ENCODE peak calls at places on chromosome 22, in five cellular contexts. One of them, this sample, is unnamed.

GRCh38 chr22:48675828-48676145 is 1151.9 kb downstream of the BRD1 start:
- DNase-seq in B cell: no peak
- DNase-seq in thoracic aorta: no peak
- DNase-seq in CD4-positive, alpha-beta T cell: no peak
- DNase-seq in sigmoid colon: no peak
- DNase-seq in this sample: no peak

GRCh38 chr22:50074551-50075042 is 10.6 kb downstream of the MLC1 start:
- DNase-seq in CD4-positive, alpha-beta T cell: no peak
- DNase-seq in sigmoid colon: no peak
- DNase-seq in B cell: no peak
- DNase-seq in thoracic aorta: no peak
- DNase-seq in this sample: no peak

GRCh38 chr22:43707650-43708049 is 104.5 kb downstream of the EFCAB6 start:
- DNase-seq in CD4-positive, alpha-beta T cell: no peak
- DNase-seq in sigmoid colon: no peak
- DNase-seq in thoracic aorta: no peak
- DNase-seq in B cell: no peak
- DNase-seq in this sample: no peak

GRCh38 chr22:42270178-42270511 is 308 bp downstream of the TCF20 start:
- DNase-seq in B cell: no peak
- DNase-seq in sigmoid colon: no peak
- DNase-seq in CD4-positive, alpha-beta T cell: no peak
- DNase-seq in thoracic aorta: no peak
- DNase-seq in this sample: no peak

GRCh38 chr22:41308054-41308453 is 6.7 kb downstream of the ZC3H7B start:
- DNase-seq in CD4-positive, alpha-beta T cell: no peak
- DNase-seq in sigmoid colon: peak
- DNase-seq in B cell: no peak
- DNase-seq in thoracic aorta: no peak
- DNase-seq in this sample: no peak

GRCh38 chr22:36303874-36304273 is 50.9 kb downstream of the APOL1 start:
- DNase-seq in thoracic aorta: no peak
- DNase-seq in CD4-positive, alpha-beta T cell: no peak
- DNase-seq in B cell: no peak
- DNase-seq in sigmoid colon: no peak
- DNase-seq in this sample: no peak

GRCh38 chr22:44159811-44160210 is 20.9 kb upstream of the PARVG start:
- DNase-seq in sigmoid colon: no peak
- DNase-seq in B cell: no peak
- DNase-seq in CD4-positive, alpha-beta T cell: no peak
- DNase-seq in thoracic aorta: no peak
- DNase-seq in this sample: no peak

GRCh38 chr22:43376765-43377485 is 33.8 kb upstream of the SCUBE1 start:
- DNase-seq in thoracic aorta: no peak
- DNase-seq in CD4-positive, alpha-beta T cell: no peak
- DNase-seq in sigmoid colon: no peak
- DNase-seq in B cell: no peak
- DNase-seq in this sample: peak

GRCh38 chr22:36562261-36562835 is 33.4 kb upstream of the EIF3D start:
- DNase-seq in CD4-positive, alpha-beta T cell: no peak
- DNase-seq in B cell: no peak
- DNase-seq in thoracic aorta: no peak
- DNase-seq in sigmoid colon: no peak
- DNase-seq in this sample: no peak

GRCh38 chr22:28594784-28595324 is 84.8 kb downstream of the TTC28 start:
- DNase-seq in sigmoid colon: no peak
- DNase-seq in CD4-positive, alpha-beta T cell: no peak
- DNase-seq in thoracic aorta: no peak
- DNase-seq in B cell: peak
- DNase-seq in this sample: no peak

GRCh38 chr22:19037282-19038163 is 84.7 kb downstream of the DGCR2 start:
- DNase-seq in thoracic aorta: no peak
- DNase-seq in CD4-positive, alpha-beta T cell: no peak
- DNase-seq in B cell: no peak
- DNase-seq in sigmoid colon: peak
- DNase-seq in this sample: no peak

GRCh38 chr22:20107471-20107901 is 8.4 kb upstream of the RANBP1 start:
- DNase-seq in CD4-positive, alpha-beta T cell: no peak
- DNase-seq in thoracic aorta: no peak
- DNase-seq in B cell: no peak
- DNase-seq in sigmoid colon: no peak
- DNase-seq in this sample: no peak

GRCh38 chr22:37425800-37426531 is 1.3 kb downstream of the ELFN2 start:
- DNase-seq in sigmoid colon: no peak
- DNase-seq in thoracic aorta: no peak
- DNase-seq in B cell: peak
- DNase-seq in CD4-positive, alpha-beta T cell: no peak
- DNase-seq in this sample: no peak

GRCh38 chr22:32589007-32589406 is 114.4 kb downstream of the FBXO7 start:
- DNase-seq in B cell: no peak
- DNase-seq in sigmoid colon: no peak
- DNase-seq in thoracic aorta: no peak
- DNase-seq in CD4-positive, alpha-beta T cell: no peak
- DNase-seq in this sample: no peak

GRCh38 chr22:21573750-21574494 is 6.4 kb downstream of the UBE2L3 start:
- DNase-seq in B cell: no peak
- DNase-seq in CD4-positive, alpha-beta T cell: no peak
- DNase-seq in thoracic aorta: no peak
- DNase-seq in sigmoid colon: no peak
- DNase-seq in this sample: no peak

GRCh38 chr22:48742556-48743343 is 1084.9 kb downstream of the BRD1 start:
- DNase-seq in B cell: no peak
- DNase-seq in sigmoid colon: no peak
- DNase-seq in thoracic aorta: no peak
- DNase-seq in CD4-positive, alpha-beta T cell: no peak
- DNase-seq in this sample: no peak

GRCh38 chr22:33865248-33865647 is 55.0 kb downstream of the LARGE1 start:
- DNase-seq in B cell: no peak
- DNase-seq in CD4-positive, alpha-beta T cell: no peak
- DNase-seq in thoracic aorta: no peak
- DNase-seq in sigmoid colon: no peak
- DNase-seq in this sample: no peak

GRCh38 chr22:30234786-30235470 is 11.6 kb downstream of the LIF start:
- DNase-seq in B cell: no peak
- DNase-seq in sigmoid colon: no peak
- DNase-seq in CD4-positive, alpha-beta T cell: no peak
- DNase-seq in thoracic aorta: no peak
- DNase-seq in this sample: no peak

GRCh38 chr22:19823191-19823590 is 31.5 kb downstream of the GNB1L start:
- DNase-seq in thoracic aorta: no peak
- DNase-seq in CD4-positive, alpha-beta T cell: no peak
- DNase-seq in B cell: no peak
- DNase-seq in sigmoid colon: peak
- DNase-seq in this sample: no peak

GRCh38 chr22:49923445-49923844 is 5.0 kb downstream of the CRELD2 start:
- DNase-seq in thoracic aorta: no peak
- DNase-seq in sigmoid colon: no peak
- DNase-seq in B cell: no peak
- DNase-seq in CD4-positive, alpha-beta T cell: no peak
- DNase-seq in this sample: no peak

GRCh38 chr22:36048911-36049677 is 20.5 kb upstream of the RBFOX2 start:
- DNase-seq in CD4-positive, alpha-beta T cell: no peak
- DNase-seq in thoracic aorta: no peak
- DNase-seq in sigmoid colon: no peak
- DNase-seq in B cell: no peak
- DNase-seq in this sample: no peak

GRCh38 chr22:38455063-38455529 is at the start of gene KCNJ4:
- DNase-seq in CD4-positive, alpha-beta T cell: no peak
- DNase-seq in thoracic aorta: no peak
- DNase-seq in sigmoid colon: no peak
- DNase-seq in B cell: peak
- DNase-seq in this sample: no peak

GRCh38 chr22:19640306-19640705 is 74.0 kb upstream of the SEPTIN5 start:
- DNase-seq in sigmoid colon: no peak
- DNase-seq in CD4-positive, alpha-beta T cell: no peak
- DNase-seq in B cell: no peak
- DNase-seq in thoracic aorta: no peak
- DNase-seq in this sample: no peak

GRCh38 chr22:44668190-44668885 is 33.7 kb upstream of the PRR5 start:
- DNase-seq in B cell: peak
- DNase-seq in sigmoid colon: peak
- DNase-seq in thoracic aorta: no peak
- DNase-seq in CD4-positive, alpha-beta T cell: peak
- DNase-seq in this sample: peak

GRCh38 chr22:17307566-17307965 is 61.7 kb upstream of the CECR2 start:
- DNase-seq in B cell: no peak
- DNase-seq in CD4-positive, alpha-beta T cell: no peak
- DNase-seq in thoracic aorta: no peak
- DNase-seq in sigmoid colon: no peak
- DNase-seq in this sample: no peak

GRCh38 chr22:33793464-33793863 is 126.8 kb downstream of the LARGE1 start:
- DNase-seq in B cell: no peak
- DNase-seq in sigmoid colon: no peak
- DNase-seq in CD4-positive, alpha-beta T cell: no peak
- DNase-seq in thoracic aorta: no peak
- DNase-seq in this sample: no peak

GRCh38 chr22:35089139-35089538 is 23.2 kb downstream of the ISX start:
- DNase-seq in B cell: no peak
- DNase-seq in sigmoid colon: no peak
- DNase-seq in CD4-positive, alpha-beta T cell: no peak
- DNase-seq in thoracic aorta: no peak
- DNase-seq in this sample: no peak

GRCh38 chr22:36143066-36143815 is 17.3 kb downstream of the APOL3 start:
- DNase-seq in B cell: no peak
- DNase-seq in thoracic aorta: no peak
- DNase-seq in sigmoid colon: peak
- DNase-seq in CD4-positive, alpha-beta T cell: no peak
- DNase-seq in this sample: no peak

GRCh38 chr22:49724893-49725489 is 102.7 kb downstream of the BRD1 start:
- DNase-seq in sigmoid colon: no peak
- DNase-seq in B cell: peak
- DNase-seq in thoracic aorta: no peak
- DNase-seq in CD4-positive, alpha-beta T cell: peak
- DNase-seq in this sample: peak

GRCh38 chr22:20131856-20132685 is 467 bp downstream of the ZDHHC8 start:
- DNase-seq in CD4-positive, alpha-beta T cell: no peak
- DNase-seq in B cell: no peak
- DNase-seq in thoracic aorta: no peak
- DNase-seq in sigmoid colon: peak
- DNase-seq in this sample: no peak

GRCh38 chr22:38310518-38311330 is 6.5 kb downstream of the CSNK1E start:
- DNase-seq in thoracic aorta: no peak
- DNase-seq in sigmoid colon: peak
- DNase-seq in B cell: no peak
- DNase-seq in CD4-positive, alpha-beta T cell: no peak
- DNase-seq in this sample: no peak

GRCh38 chr22:50161508-50162390 is 8.8 kb upstream of the PANX2 start:
- DNase-seq in thoracic aorta: no peak
- DNase-seq in B cell: peak
- DNase-seq in CD4-positive, alpha-beta T cell: no peak
- DNase-seq in sigmoid colon: no peak
- DNase-seq in this sample: no peak

GRCh38 chr22:49660794-49661781 is 166.6 kb downstream of the BRD1 start:
- DNase-seq in CD4-positive, alpha-beta T cell: no peak
- DNase-seq in B cell: no peak
- DNase-seq in thoracic aorta: no peak
- DNase-seq in sigmoid colon: peak
- DNase-seq in this sample: no peak

GRCh38 chr22:44408227-44409192 is 89.5 kb downstream of the RTL6 start:
- DNase-seq in thoracic aorta: no peak
- DNase-seq in B cell: no peak
- DNase-seq in CD4-positive, alpha-beta T cell: no peak
- DNase-seq in sigmoid colon: peak
- DNase-seq in this sample: no peak

GRCh38 chr22:35314161-35314942 is 14.7 kb downstream of the TOM1 start:
- DNase-seq in sigmoid colon: peak
- DNase-seq in CD4-positive, alpha-beta T cell: no peak
- DNase-seq in thoracic aorta: no peak
- DNase-seq in B cell: no peak
- DNase-seq in this sample: no peak

GRCh38 chr22:39543095-39543494 is 10.5 kb upstream of the RPS19BP1 start:
- DNase-seq in thoracic aorta: no peak
- DNase-seq in CD4-positive, alpha-beta T cell: no peak
- DNase-seq in sigmoid colon: no peak
- DNase-seq in B cell: peak
- DNase-seq in this sample: no peak
- TF ChIP-seq CTCF in thoracic aorta: no peak
- TF ChIP-seq CTCF in CD4-positive, alpha-beta T cell: no peak
- TF ChIP-seq CTCF in sigmoid colon: no peak
- TF ChIP-seq CTCF in B cell: peak
- TF ChIP-seq CTCF in this sample: no peak

GRCh38 chr22:24485608-24486007 is 9.5 kb upstream of the UPB1 start:
- DNase-seq in thoracic aorta: no peak
- DNase-seq in sigmoid colon: no peak
- DNase-seq in B cell: peak
- DNase-seq in CD4-positive, alpha-beta T cell: no peak
- DNase-seq in this sample: no peak
- TF ChIP-seq CTCF in thoracic aorta: no peak
- TF ChIP-seq CTCF in sigmoid colon: no peak
- TF ChIP-seq CTCF in B cell: peak
- TF ChIP-seq CTCF in CD4-positive, alpha-beta T cell: peak
- TF ChIP-seq CTCF in this sample: no peak

DNA sequence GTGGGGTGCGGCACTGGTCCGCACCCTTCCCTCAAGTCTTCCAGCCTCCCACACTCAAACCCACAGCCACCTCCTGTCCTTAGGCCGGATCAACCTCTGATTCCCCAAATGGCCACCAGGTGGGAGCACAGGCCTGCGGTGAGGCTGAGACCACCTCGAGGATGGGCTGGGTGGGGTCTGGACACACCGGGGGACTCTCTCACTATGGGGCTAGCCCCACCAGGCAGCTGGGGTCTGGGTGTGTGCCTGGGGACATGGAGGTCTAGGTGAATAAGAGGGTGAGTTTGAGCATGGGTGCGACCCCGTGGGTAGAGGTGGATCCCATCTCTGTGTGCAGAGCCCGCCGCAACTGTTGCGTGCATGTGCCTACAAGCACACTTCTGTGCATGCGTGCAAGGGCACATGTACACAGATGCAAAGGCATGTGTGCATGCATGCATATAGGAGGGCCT is 32.6 kb downstream of the MYO18B start:
- DNase-seq in thoracic aorta: no peak
- DNase-seq in CD4-positive, alpha-beta T cell: no peak
- DNase-seq in sigmoid colon: no peak
- DNase-seq in B cell: no peak
- DNase-seq in this sample: no peak
- TF ChIP-seq CTCF in thoracic aorta: no peak
- TF ChIP-seq CTCF in CD4-positive, alpha-beta T cell: no peak
- TF ChIP-seq CTCF in sigmoid colon: no peak
- TF ChIP-seq CTCF in B cell: no peak
- TF ChIP-seq CTCF in this sample: no peak

GRCh38 chr22:31445642-31446041 is 44.0 kb downstream of the EIF4ENIF1 start:
- DNase-seq in sigmoid colon: no peak
- DNase-seq in thoracic aorta: no peak
- DNase-seq in CD4-positive, alpha-beta T cell: no peak
- DNase-seq in B cell: no peak
- DNase-seq in this sample: no peak

GRCh38 chr22:31446208-31446607 is 43.4 kb downstream of the EIF4ENIF1 start:
- DNase-seq in sigmoid colon: no peak
- DNase-seq in CD4-positive, alpha-beta T cell: no peak
- DNase-seq in thoracic aorta: no peak
- DNase-seq in B cell: no peak
- DNase-seq in this sample: no peak

GRCh38 chr22:31448382-31448781 is 41.3 kb downstream of the EIF4ENIF1 start:
- DNase-seq in B cell: no peak
- DNase-seq in thoracic aorta: no peak
- DNase-seq in sigmoid colon: no peak
- DNase-seq in CD4-positive, alpha-beta T cell: no peak
- DNase-seq in this sample: no peak

GRCh38 chr22:31447337-31447736 is 42.3 kb downstream of the EIF4ENIF1 start:
- DNase-seq in B cell: no peak
- DNase-seq in CD4-positive, alpha-beta T cell: no peak
- DNase-seq in thoracic aorta: no peak
- DNase-seq in sigmoid colon: no peak
- DNase-seq in this sample: no peak

GRCh38 chr22:31446767-31447166 is 42.9 kb downstream of the EIF4ENIF1 start:
- DNase-seq in CD4-positive, alpha-beta T cell: no peak
- DNase-seq in sigmoid colon: no peak
- DNase-seq in B cell: no peak
- DNase-seq in thoracic aorta: no peak
- DNase-seq in this sample: no peak
- TF ChIP-seq CTCF in CD4-positive, alpha-beta T cell: no peak
- TF ChIP-seq CTCF in sigmoid colon: no peak
- TF ChIP-seq CTCF in B cell: no peak
- TF ChIP-seq CTCF in thoracic aorta: no peak
- TF ChIP-seq CTCF in this sample: no peak

This sample was measured in natural killer cell.